ENCODE peak calls at places on chromosome 10, in seven cellular contexts. U is astrocyte of the cerebellum, Z is BE2C, V is adrenal gland, R is psoas muscle, P is AG04449, L is GM10248. D is an unnamed sample.

GRCh38 chr10:5533098-5533731 is 8.5 kb downstream of the CALML3 start:
- DNase-seq in U (no peak), Z (no peak), V (no peak), R (peak; percentile 52), P (no peak), L (no peak), D (no peak)

GRCh38 chr10:119191881-119192280 is 13.3 kb upstream of the PRDX3 start:
- DNase-seq in U (no peak), Z (no peak), V (no peak), R (no peak), P (no peak), L (no peak), D (peak; percentile 37)

GRCh38 chr10:79488303-79488702 is 24.0 kb upstream of the EIF5AL1 start:
- DNase-seq in U (peak; percentile 83), Z (no peak), V (peak; percentile 80), R (peak; percentile 85), P (peak; percentile 59), L (no peak), D (no peak)

GRCh38 chr10:31595992-31596391 is 277.0 kb downstream of the ZEB1 start:
- DNase-seq in U (no peak), Z (no peak), V (no peak), R (no peak), P (no peak), L (no peak), D (no peak)

GRCh38 chr10:119139464-119140067 is 25.9 kb downstream of the SFXN4 start:
- DNase-seq in U (no peak), Z (peak; percentile 60), V (peak; percentile 64), R (no peak), P (no peak), L (peak; percentile 44), D (peak; percentile 63)

GRCh38 chr10:131631619-131632018 is 269.2 kb upstream of the PPP2R2D start:
- DNase-seq in U (no peak), Z (no peak), V (no peak), R (no peak), P (no peak), L (no peak), D (no peak)

GRCh38 chr10:11024596-11024995 is 6.9 kb downstream of the CELF2 start:
- DNase-seq in U (no peak), Z (no peak), V (no peak), R (no peak), P (no peak), L (no peak), D (no peak)

GRCh38 chr10:130231211-130231850 is 95.1 kb downstream of the GLRX3 start:
- DNase-seq in U (no peak), Z (no peak), V (peak; percentile 27), R (no peak), P (no peak), L (no peak), D (no peak)

GRCh38 chr10:98433881-98434732 is 12.6 kb downstream of the HPS1 start:
- DNase-seq in U (peak; percentile 11), Z (no peak), V (no peak), R (no peak), P (no peak), L (no peak), D (no peak)

GRCh38 chr10:14396441-14397048 is 65.8 kb upstream of the FRMD4A start:
- DNase-seq in U (peak; percentile 75), Z (no peak), V (no peak), R (no peak), P (no peak), L (no peak), D (no peak)

GRCh38 chr10:131885391-131886165 is 15.2 kb upstream of the PPP2R2D start:
- DNase-seq in U (no peak), Z (peak; percentile 80), V (peak; percentile 89), R (peak; percentile 89), P (no peak), L (peak; percentile 87), D (peak; percentile 82)

GRCh38 chr10:1329622-1330021 is 273.4 kb downstream of the WDR37 start:
- DNase-seq in U (no peak), Z (no peak), V (no peak), R (no peak), P (no peak), L (no peak), D (no peak)

GRCh38 chr10:25047902-25048301 is 31.5 kb downstream of the THNSL1 start:
- DNase-seq in U (peak; percentile 92), Z (no peak), V (no peak), R (no peak), P (no peak), L (no peak), D (no peak)

GRCh38 chr10:124281666-124282065 is 137.1 kb downstream of the OAT start:
- DNase-seq in U (no peak), Z (no peak), V (no peak), R (peak; percentile 11), P (no peak), L (no peak), D (no peak)

GRCh38 chr10:110642204-110642979 is 1.7 kb upstream of the RBM20 start:
- DNase-seq in U (no peak), Z (no peak), V (no peak), R (no peak), P (no peak), L (no peak), D (no peak)

GRCh38 chr10:5812283-5813090 is 747 bp downstream of the GDI2 start:
- DNase-seq in U (no peak), Z (peak; percentile 45), V (peak; percentile 71), R (peak; percentile 74), P (no peak), L (peak; percentile 50), D (peak; percentile 46)

GRCh38 chr10:50988792-50989191 is 85.5 kb upstream of the PRKG1 start:
- DNase-seq in U (no peak), Z (no peak), V (no peak), R (no peak), P (no peak), L (no peak), D (no peak)

GRCh38 chr10:71963756-71964668 is at the start of gene CHST3:
- DNase-seq in U (no peak), Z (peak; percentile 62), V (peak; percentile 79), R (peak; percentile 92), P (no peak), L (peak; percentile 32), D (no peak)

GRCh38 chr10:78996449-78997129 is 72.2 kb upstream of the ZMIZ1 start:
- DNase-seq in U (no peak), Z (no peak), V (no peak), R (peak; percentile 41), P (no peak), L (no peak), D (no peak)

GRCh38 chr10:123637326-123637880 is 28.8 kb upstream of the GPR26 start:
- DNase-seq in U (no peak), Z (no peak), V (peak; percentile 25), R (no peak), P (no peak), L (no peak), D (no peak)

GRCh38 chr10:81426722-81427121 is 448.3 kb upstream of the NRG3 start:
- DNase-seq in U (no peak), Z (no peak), V (no peak), R (no peak), P (no peak), L (no peak), D (no peak)

GRCh38 chr10:61480226-61480625 is 27.0 kb upstream of the TMEM26 start:
- DNase-seq in U (no peak), Z (no peak), V (no peak), R (no peak), P (no peak), L (no peak), D (no peak)

GRCh38 chr10:34885901-34886300 is 70.8 kb upstream of the PARD3 start:
- DNase-seq in U (no peak), Z (no peak), V (no peak), R (no peak), P (no peak), L (no peak), D (no peak)

GRCh38 chr10:33542747-33543505 is 208.5 kb upstream of the NRP1 start:
- DNase-seq in U (no peak), Z (no peak), V (no peak), R (no peak), P (no peak), L (no peak), D (no peak)

DNA sequence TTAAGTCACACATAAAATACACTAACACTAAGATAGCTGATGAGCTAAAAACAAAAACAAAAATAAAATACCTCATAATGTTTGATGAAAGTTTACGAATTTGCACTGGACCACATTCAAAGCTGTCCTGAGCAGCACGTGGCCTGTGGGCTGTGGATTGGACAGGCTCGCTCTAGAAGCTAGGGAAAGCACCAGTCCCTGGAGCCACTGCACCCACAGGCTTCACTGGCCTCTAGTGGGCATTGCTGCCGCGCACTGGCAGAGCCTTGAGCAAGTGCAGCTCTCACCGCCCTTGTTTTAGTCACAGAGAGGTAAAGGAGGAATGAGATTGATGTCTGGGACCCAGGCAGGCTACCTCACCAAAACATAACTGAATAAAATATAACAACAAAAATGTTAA is 67.6 kb downstream of the PAX2 start:
- DNase-seq in U (no peak), Z (no peak), V (no peak), R (no peak), P (no peak), L (no peak), D (no peak)
- TF ChIP-seq CTCF in U (no peak), Z (peak; percentile 34), V (no peak), R (no peak), P (no peak), L (no peak), D (no peak)

DNA sequence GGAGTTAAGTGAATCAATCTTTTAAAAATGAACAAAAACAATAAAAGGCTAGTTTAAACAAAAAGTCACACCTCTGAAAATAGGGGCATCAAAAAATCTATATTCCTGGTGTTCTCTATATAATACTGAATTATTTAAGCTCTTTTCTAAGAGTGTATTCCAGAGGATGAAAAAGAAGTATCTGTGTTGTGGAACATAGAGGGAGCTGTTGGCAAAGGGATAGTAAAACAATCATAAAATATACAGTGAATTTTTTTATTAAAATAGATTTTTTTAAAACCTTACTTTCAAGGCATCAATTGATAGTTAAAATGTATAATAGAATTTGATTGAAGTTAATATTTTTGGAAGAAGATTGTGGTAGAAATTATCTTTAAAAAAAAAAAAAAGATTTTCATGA is 1409.1 kb upstream of the CELF2 start:
- DNase-seq in U (peak; percentile 28), Z (no peak), V (no peak), R (no peak), P (no peak), L (no peak), D (no peak)
- TF ChIP-seq CTCF in U (peak; percentile 32), Z (no peak), V (peak; percentile 7), R (no peak), P (no peak), L (no peak), D (no peak)

GRCh38 chr10:104337985-104338735 is at the start of gene ITPRIP:
- DNase-seq in U (no peak), Z (peak; percentile 32), V (peak; percentile 87), R (peak; percentile 84), P (no peak), L (peak; percentile 79), D (peak; percentile 84)
- TF ChIP-seq CTCF in U (peak; percentile 34), Z (peak; percentile 9), V (no peak), R (no peak), P (peak; percentile 28), L (no peak), D (no peak)

GRCh38 chr10:59225211-59225610 is 48.8 kb downstream of the PHYHIPL start:
- DNase-seq in U (no peak), Z (no peak), V (no peak), R (no peak), P (no peak), L (no peak), D (no peak)

GRCh38 chr10:59222788-59223187 is 46.3 kb downstream of the PHYHIPL start:
- DNase-seq in U (no peak), Z (no peak), V (no peak), R (no peak), P (no peak), L (no peak), D (no peak)

GRCh38 chr10:59229451-59229850 is 53.0 kb downstream of the PHYHIPL start:
- DNase-seq in U (no peak), Z (no peak), V (no peak), R (no peak), P (no peak), L (no peak), D (no peak)

GRCh38 chr10:59227136-59227673 is 50.8 kb downstream of the PHYHIPL start:
- DNase-seq in U (no peak), Z (no peak), V (no peak), R (no peak), P (no peak), L (no peak), D (no peak)
- TF ChIP-seq CTCF in U (no peak), Z (peak; percentile 36), V (no peak), R (no peak), P (no peak), L (no peak), D (no peak)